ENCODE peak calls at places on chromosomes 4 and X, in ten cellular contexts. U is HS-27A; X is cardiac fibroblast; K is activated CD8-positive, alpha-beta T cell treated with anti-CD3 and anti-CD28 coated beads for 36 hours; D is naive thymus-derived CD4-positive, alpha-beta T cell; J is activated T-helper 1 cell treated with Interleukin-2 at 50 U/mL for 16 hours; O is stimulated activated CD8-positive, alpha-beta memory T cell treated with anti-CD3 and anti-CD28 coated beads, Interleukin-4, amount 100 ng/mL, for 1 hour; L is activated naive CD4-positive, alpha-beta T cell treated with anti-CD3 and anti-CD28 coated beads for 36 hours; B is NCI-H1092; A is heart left ventricle. N is an unnamed sample.

GRCh38 chr4:141686929-141687328 is 50.5 kb downstream of the IL15 start:
- DNase-seq in U (no peak), X (peak), K (no peak), D (no peak), J (no peak), O (no peak), L (no peak), B (no peak), A (no peak), N (no peak)

GRCh38 chrX:104428231-104428630 is 137.8 kb upstream of the IL1RAPL2 start:
- DNase-seq in U (no peak), X (no peak), K (no peak), D (no peak), J (no peak), O (no peak), L (no peak), B (no peak), A (no peak), N (no peak)

GRCh38 chr4:56468097-56468422 is 643 bp downstream of the SRP72 start:
- DNase-seq in U (no peak), X (peak), K (no peak), D (no peak), J (no peak), O (no peak), L (peak), B (no peak), A (no peak), N (no peak)

GRCh38 chrX:38891641-38892413 is 90.6 kb downstream of the MID1IP1 start:
- DNase-seq in U (no peak), X (no peak), K (peak), D (no peak), J (no peak), O (no peak), L (peak), B (no peak), A (no peak), N (no peak)

GRCh38 chr4:81971637-81972036 is 402.2 kb downstream of the HNRNPD start:
- DNase-seq in U (no peak), X (no peak), K (no peak), D (no peak), J (no peak), O (no peak), L (no peak), B (no peak), A (no peak), N (no peak)

GRCh38 chr4:144343143-144343755 is 202.7 kb upstream of the GYPA start:
- DNase-seq in U (no peak), X (no peak), K (no peak), D (no peak), J (no peak), O (no peak), L (no peak), B (no peak), A (no peak), N (no peak)

GRCh38 chr4:78057600-78058560 is 757 bp downstream of the FRAS1 start:
- DNase-seq in U (no peak), X (peak), K (peak), D (no peak), J (no peak), O (no peak), L (peak), B (peak), A (peak), N (no peak)

GRCh38 chr4:185730849-185731608 is 81.0 kb downstream of the SORBS2 start:
- DNase-seq in U (peak), X (peak), K (no peak), D (no peak), J (no peak), O (no peak), L (no peak), B (no peak), A (no peak), N (peak)

GRCh38 chr4:124530464-124531077 is 182.0 kb downstream of the ANKRD50 start:
- DNase-seq in U (no peak), X (peak), K (no peak), D (no peak), J (no peak), O (no peak), L (no peak), B (no peak), A (no peak), N (no peak)

GRCh38 chr4:89158884-89159503 is 47.7 kb downstream of the TIGD2 start:
- DNase-seq in U (no peak), X (peak), K (no peak), D (no peak), J (no peak), O (no peak), L (no peak), B (no peak), A (no peak), N (no peak)

GRCh38 chrX:108303682-108304081 is 134.5 kb downstream of the COL4A6 start:
- DNase-seq in U (no peak), X (no peak), K (no peak), D (no peak), J (no peak), O (no peak), L (no peak), B (no peak), A (no peak), N (no peak)

GRCh38 chr4:126992910-126993309 is 639.8 kb upstream of the INTU start:
- DNase-seq in U (no peak), X (peak), K (no peak), D (no peak), J (no peak), O (no peak), L (no peak), B (no peak), A (no peak), N (no peak)

GRCh38 chr4:184548321-184548650 is 73.9 kb upstream of the IRF2 start:
- DNase-seq in U (no peak), X (no peak), K (no peak), D (no peak), J (no peak), O (no peak), L (no peak), B (no peak), A (no peak), N (no peak)

GRCh38 chr4:7778524-7779193 is 161.0 kb downstream of the AFAP1 start:
- DNase-seq in U (no peak), X (no peak), K (no peak), D (no peak), J (no peak), O (no peak), L (no peak), B (no peak), A (no peak), N (no peak)

GRCh38 chr4:15469402-15470148 is at the start of gene CC2D2A:
- DNase-seq in U (no peak), X (peak), K (no peak), D (no peak), J (no peak), O (no peak), L (no peak), B (no peak), A (no peak), N (no peak)

GRCh38 chrX:7083468-7084396 is 63.8 kb upstream of the STS start:
- DNase-seq in U (peak), X (peak), K (peak), D (no peak), J (peak), O (peak), L (peak), B (no peak), A (no peak), N (peak)

GRCh38 chrX:79270401-79270800 is 96.7 kb downstream of the ITM2A start:
- DNase-seq in U (no peak), X (peak), K (peak), D (peak), J (peak), O (peak), L (peak), B (no peak), A (peak), N (peak)

GRCh38 chr4:55251896-55252295 is 94.1 kb upstream of the SRD5A3 start:
- DNase-seq in U (no peak), X (no peak), K (no peak), D (no peak), J (no peak), O (no peak), L (no peak), B (no peak), A (no peak), N (no peak)

GRCh38 chrX:49960061-49960460 is 37.7 kb downstream of the CLCN5 start:
- DNase-seq in U (no peak), X (no peak), K (no peak), D (no peak), J (no peak), O (no peak), L (no peak), B (no peak), A (no peak), N (no peak)

GRCh38 chrX:149682031-149682430 is 29.8 kb upstream of the MAGEA11 start:
- DNase-seq in U (no peak), X (no peak), K (no peak), D (no peak), J (no peak), O (no peak), L (no peak), B (no peak), A (no peak), N (no peak)

GRCh38 chrX:102835504-102836146 is 101.4 kb upstream of the RAB40AL start:
- DNase-seq in U (no peak), X (peak), K (peak), D (no peak), J (no peak), O (no peak), L (peak), B (no peak), A (no peak), N (no peak)

GRCh38 chr4:8325284-8325973 is 55.9 kb downstream of the HTRA3 start:
- DNase-seq in U (no peak), X (no peak), K (no peak), D (no peak), J (no peak), O (no peak), L (no peak), B (no peak), A (no peak), N (no peak)

GRCh38 chrX:31331928-31332327 is 260.1 kb upstream of the FTHL17 start:
- DNase-seq in U (no peak), X (no peak), K (no peak), D (no peak), J (no peak), O (no peak), L (no peak), B (no peak), A (no peak), N (no peak)

GRCh38 chr4:53956454-53956853 is 108.0 kb downstream of the CHIC2 start:
- DNase-seq in U (no peak), X (no peak), K (no peak), D (no peak), J (no peak), O (no peak), L (no peak), B (no peak), A (no peak), N (no peak)

GRCh38 chr4:143240920-143241319 is 56.2 kb downstream of the USP38 start:
- DNase-seq in U (no peak), X (no peak), K (no peak), D (no peak), J (no peak), O (no peak), L (no peak), B (no peak), A (no peak), N (no peak)

GRCh38 chrX:77502951-77503525 is 55.8 kb downstream of the FGF16 start:
- DNase-seq in U (no peak), X (no peak), K (no peak), D (no peak), J (no peak), O (no peak), L (no peak), B (no peak), A (no peak), N (no peak)

GRCh38 chrX:153381684-153382532 is 19.2 kb downstream of the PNMA6E start:
- DNase-seq in U (no peak), X (peak), K (peak), D (no peak), J (no peak), O (no peak), L (peak), B (peak), A (no peak), N (no peak)